ENCODE peak calls at places on chromosomes 3 and 15, in ten cellular contexts. One of them, this sample, is unnamed.

GRCh38 chr3:182117583-182117982 is 405.9 kb downstream of the SOX2 start:
- DNase-seq in mucosa of descending colon: no peak
- DNase-seq in left lung: no peak
- DNase-seq in neural progenitor cell: no peak
- DNase-seq in heart left ventricle: no peak
- DNase-seq in H7: no peak
- DNase-seq in astrocyte: peak; percentile 41
- DNase-seq in HepG2: no peak
- DNase-seq in MG63: no peak
- DNase-seq in HFF-Myc: no peak
- DNase-seq in this sample: no peak

GRCh38 chr3:143167956-143168355 is 48.4 kb downstream of the CHST2 start:
- DNase-seq in mucosa of descending colon: no peak
- DNase-seq in left lung: no peak
- DNase-seq in neural progenitor cell: no peak
- DNase-seq in heart left ventricle: no peak
- DNase-seq in H7: no peak
- DNase-seq in astrocyte: peak; percentile 39
- DNase-seq in HepG2: no peak
- DNase-seq in MG63: no peak
- DNase-seq in HFF-Myc: no peak
- DNase-seq in this sample: no peak

GRCh38 chr15:93036922-93037321 is 52.1 kb downstream of the RGMA start:
- DNase-seq in mucosa of descending colon: no peak
- DNase-seq in left lung: no peak
- DNase-seq in neural progenitor cell: no peak
- DNase-seq in heart left ventricle: no peak
- DNase-seq in H7: peak; percentile 43
- DNase-seq in astrocyte: no peak
- DNase-seq in HepG2: no peak
- DNase-seq in MG63: no peak
- DNase-seq in HFF-Myc: no peak
- DNase-seq in this sample: no peak

GRCh38 chr3:150775001-150775599 is 12.1 kb upstream of the SIAH2 start:
- DNase-seq in mucosa of descending colon: no peak
- DNase-seq in left lung: no peak
- DNase-seq in neural progenitor cell: no peak
- DNase-seq in heart left ventricle: no peak
- DNase-seq in H7: no peak
- DNase-seq in astrocyte: peak; percentile 70
- DNase-seq in HepG2: no peak
- DNase-seq in MG63: no peak
- DNase-seq in HFF-Myc: no peak
- DNase-seq in this sample: no peak

GRCh38 chr3:98964784-98965183 is 63.3 kb upstream of the DCBLD2 start:
- DNase-seq in mucosa of descending colon: no peak
- DNase-seq in left lung: no peak
- DNase-seq in neural progenitor cell: no peak
- DNase-seq in heart left ventricle: no peak
- DNase-seq in H7: no peak
- DNase-seq in astrocyte: no peak
- DNase-seq in HepG2: no peak
- DNase-seq in MG63: no peak
- DNase-seq in HFF-Myc: no peak
- DNase-seq in this sample: no peak

GRCh38 chr15:93288718-93289117 is 199.7 kb upstream of the RGMA start:
- DNase-seq in mucosa of descending colon: no peak
- DNase-seq in left lung: no peak
- DNase-seq in neural progenitor cell: no peak
- DNase-seq in heart left ventricle: no peak
- DNase-seq in H7: peak; percentile 35
- DNase-seq in astrocyte: no peak
- DNase-seq in HepG2: no peak
- DNase-seq in MG63: no peak
- DNase-seq in HFF-Myc: no peak
- DNase-seq in this sample: no peak

GRCh38 chr3:53566450-53567145 is 72.2 kb downstream of the CACNA1D start:
- DNase-seq in mucosa of descending colon: no peak
- DNase-seq in left lung: no peak
- DNase-seq in neural progenitor cell: peak; percentile 74
- DNase-seq in heart left ventricle: no peak
- DNase-seq in H7: peak; percentile 41
- DNase-seq in astrocyte: no peak
- DNase-seq in HepG2: no peak
- DNase-seq in MG63: no peak
- DNase-seq in HFF-Myc: no peak
- DNase-seq in this sample: no peak

GRCh38 chr15:59400103-59400813 is 27.6 kb upstream of the MYO1E start:
- DNase-seq in mucosa of descending colon: no peak
- DNase-seq in left lung: no peak
- DNase-seq in neural progenitor cell: peak; percentile 9
- DNase-seq in heart left ventricle: no peak
- DNase-seq in H7: no peak
- DNase-seq in astrocyte: no peak
- DNase-seq in HepG2: no peak
- DNase-seq in MG63: no peak
- DNase-seq in HFF-Myc: no peak
- DNase-seq in this sample: no peak

GRCh38 chr15:55389276-55389631 is 18.9 kb downstream of the CCPG1 start:
- DNase-seq in mucosa of descending colon: no peak
- DNase-seq in left lung: no peak
- DNase-seq in neural progenitor cell: no peak
- DNase-seq in heart left ventricle: no peak
- DNase-seq in H7: no peak
- DNase-seq in astrocyte: peak; percentile 36
- DNase-seq in HepG2: no peak
- DNase-seq in MG63: no peak
- DNase-seq in HFF-Myc: no peak
- DNase-seq in this sample: no peak

GRCh38 chr3:142646020-142646783 is 50.0 kb downstream of the PLS1 start:
- DNase-seq in mucosa of descending colon: no peak
- DNase-seq in left lung: no peak
- DNase-seq in neural progenitor cell: no peak
- DNase-seq in heart left ventricle: no peak
- DNase-seq in H7: no peak
- DNase-seq in astrocyte: no peak
- DNase-seq in HepG2: no peak
- DNase-seq in MG63: no peak
- DNase-seq in HFF-Myc: no peak
- DNase-seq in this sample: no peak

GRCh38 chr3:49007771-49008528 is 759 bp downstream of the WDR6 start:
- DNase-seq in mucosa of descending colon: peak; percentile 96
- DNase-seq in left lung: peak; percentile 94
- DNase-seq in neural progenitor cell: peak; percentile 96
- DNase-seq in heart left ventricle: peak; percentile 90
- DNase-seq in H7: peak; percentile 99
- DNase-seq in astrocyte: peak; percentile 57
- DNase-seq in HepG2: peak; percentile 39
- DNase-seq in MG63: peak; percentile 82
- DNase-seq in HFF-Myc: no peak
- DNase-seq in this sample: no peak

GRCh38 chr3:171396048-171396447 is 64.2 kb downstream of the TNIK start:
- DNase-seq in mucosa of descending colon: no peak
- DNase-seq in left lung: no peak
- DNase-seq in neural progenitor cell: no peak
- DNase-seq in heart left ventricle: no peak
- DNase-seq in H7: no peak
- DNase-seq in astrocyte: peak; percentile 57
- DNase-seq in HepG2: peak; percentile 3
- DNase-seq in MG63: no peak
- DNase-seq in HFF-Myc: no peak
- DNase-seq in this sample: no peak

GRCh38 chr3:106006001-106006400 is 137.2 kb upstream of the CBLB start:
- DNase-seq in mucosa of descending colon: no peak
- DNase-seq in left lung: no peak
- DNase-seq in neural progenitor cell: no peak
- DNase-seq in heart left ventricle: no peak
- DNase-seq in H7: no peak
- DNase-seq in astrocyte: peak; percentile 97
- DNase-seq in HepG2: no peak
- DNase-seq in MG63: peak; percentile 22
- DNase-seq in HFF-Myc: no peak
- DNase-seq in this sample: no peak

DNA sequence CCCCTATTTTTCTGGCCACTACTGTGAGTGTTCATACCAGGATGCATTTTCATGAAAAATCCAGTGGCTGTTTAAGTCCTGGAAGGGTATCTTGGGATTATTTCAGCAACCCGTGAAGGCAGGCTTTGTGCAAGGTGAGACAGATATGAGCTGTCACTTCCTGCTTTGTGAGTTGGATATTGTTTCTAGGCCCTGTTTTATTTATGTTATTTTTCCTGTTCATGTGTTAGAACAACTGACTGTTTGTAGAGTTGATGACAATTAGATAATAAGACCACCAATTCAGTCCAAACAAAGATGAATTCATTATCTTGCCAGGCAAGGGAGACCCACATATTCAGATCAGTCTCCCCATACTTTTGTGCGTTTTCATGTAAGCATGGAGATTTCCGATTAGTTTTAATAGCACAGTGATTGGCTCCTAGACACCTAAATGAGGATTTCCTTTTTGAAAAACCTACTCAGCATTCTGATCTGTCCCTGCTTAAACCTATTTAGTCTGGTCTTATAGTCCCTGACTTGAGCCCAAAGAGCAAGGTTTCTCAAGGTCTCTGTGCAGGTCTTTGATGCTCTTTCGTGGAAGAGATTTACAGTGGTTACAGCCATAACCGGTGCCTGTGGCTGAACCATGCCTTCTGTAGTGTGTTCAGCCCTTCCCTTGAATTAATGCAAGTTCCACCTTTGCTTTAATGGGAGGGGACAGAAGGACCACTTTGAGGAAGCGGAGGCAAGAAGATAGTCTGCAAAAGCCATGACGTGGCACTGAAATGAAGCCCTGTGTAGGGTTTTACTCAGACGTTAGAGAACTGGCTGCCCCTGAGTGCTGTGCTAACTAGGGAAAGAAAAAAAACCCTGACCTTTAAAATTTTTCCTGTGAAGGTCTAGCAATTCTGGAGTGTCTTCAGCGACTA is 42.8 kb downstream of the ZBTB38 start:
- DNase-seq in mucosa of descending colon: no peak
- DNase-seq in left lung: no peak
- DNase-seq in neural progenitor cell: no peak
- DNase-seq in heart left ventricle: no peak
- DNase-seq in H7: no peak
- DNase-seq in astrocyte: peak; percentile 47
- DNase-seq in HepG2: no peak
- DNase-seq in MG63: no peak
- DNase-seq in HFF-Myc: no peak
- DNase-seq in this sample: no peak
- H3K4me3 ChIP-seq in mucosa of descending colon: no peak overlapping the region
- H3K4me3 ChIP-seq in left lung: no peak overlapping the region
- H3K4me3 ChIP-seq in neural progenitor cell: no peak overlapping the region
- H3K4me3 ChIP-seq in heart left ventricle: peak overlapping the region; percentile 45
- H3K4me3 ChIP-seq in H7: no peak overlapping the region
- H3K4me3 ChIP-seq in astrocyte: no peak overlapping the region
- H3K4me3 ChIP-seq in HepG2: no peak overlapping the region
- H3K4me3 ChIP-seq in MG63: no peak overlapping the region
- H3K4me3 ChIP-seq in HFF-Myc: no peak overlapping the region
- H3K4me3 ChIP-seq in this sample: peak overlapping the region; percentile 15

GRCh38 chr3:107235923-107236315 is 141.3 kb upstream of the CCDC54 start:
- DNase-seq in mucosa of descending colon: no peak
- DNase-seq in left lung: no peak
- DNase-seq in neural progenitor cell: peak; percentile 81
- DNase-seq in heart left ventricle: peak; percentile 60
- DNase-seq in H7: peak; percentile 64
- DNase-seq in astrocyte: peak; percentile 66
- DNase-seq in HepG2: peak; percentile 66
- DNase-seq in MG63: peak; percentile 47
- DNase-seq in HFF-Myc: peak; percentile 67
- DNase-seq in this sample: peak; percentile 35

GRCh38 chr3:107239703-107240102 is 137.5 kb upstream of the CCDC54 start:
- DNase-seq in mucosa of descending colon: no peak
- DNase-seq in left lung: no peak
- DNase-seq in neural progenitor cell: no peak
- DNase-seq in heart left ventricle: no peak
- DNase-seq in H7: no peak
- DNase-seq in astrocyte: no peak
- DNase-seq in HepG2: no peak
- DNase-seq in MG63: no peak
- DNase-seq in HFF-Myc: no peak
- DNase-seq in this sample: no peak

GRCh38 chr3:107236661-107237375 is 140.4 kb upstream of the CCDC54 start:
- DNase-seq in mucosa of descending colon: no peak
- DNase-seq in left lung: no peak
- DNase-seq in neural progenitor cell: no peak
- DNase-seq in heart left ventricle: no peak
- DNase-seq in H7: peak; percentile 11
- DNase-seq in astrocyte: no peak
- DNase-seq in HepG2: no peak
- DNase-seq in MG63: no peak
- DNase-seq in HFF-Myc: no peak
- DNase-seq in this sample: no peak

GRCh38 chr3:107238787-107239186 is 138.5 kb upstream of the CCDC54 start:
- DNase-seq in mucosa of descending colon: no peak
- DNase-seq in left lung: no peak
- DNase-seq in neural progenitor cell: no peak
- DNase-seq in heart left ventricle: no peak
- DNase-seq in H7: no peak
- DNase-seq in astrocyte: no peak
- DNase-seq in HepG2: no peak
- DNase-seq in MG63: no peak
- DNase-seq in HFF-Myc: no peak
- DNase-seq in this sample: no peak

GRCh38 chr3:107235193-107235922 is 141.9 kb upstream of the CCDC54 start:
- DNase-seq in mucosa of descending colon: no peak
- DNase-seq in left lung: no peak
- DNase-seq in neural progenitor cell: peak; percentile 4
- DNase-seq in heart left ventricle: no peak
- DNase-seq in H7: peak; percentile 6
- DNase-seq in astrocyte: no peak
- DNase-seq in HepG2: peak; percentile 3
- DNase-seq in MG63: peak; percentile 16
- DNase-seq in HFF-Myc: no peak
- DNase-seq in this sample: no peak
- H3K4me3 ChIP-seq in mucosa of descending colon: no peak overlapping the region
- H3K4me3 ChIP-seq in left lung: peak overlapping the region; percentile 23
- H3K4me3 ChIP-seq in neural progenitor cell: no peak overlapping the region
- H3K4me3 ChIP-seq in heart left ventricle: peak overlapping the region; percentile 60
- H3K4me3 ChIP-seq in H7: no peak overlapping the region
- H3K4me3 ChIP-seq in astrocyte: peak overlapping the region; percentile 65
- H3K4me3 ChIP-seq in HepG2: peak overlapping the region; percentile 47
- H3K4me3 ChIP-seq in MG63: peak overlapping the region; percentile 49
- H3K4me3 ChIP-seq in HFF-Myc: peak overlapping the region; percentile 42
- H3K4me3 ChIP-seq in this sample: no peak overlapping the region

GRCh38 chr3:17151598-17152373 is 267.0 kb downstream of the PLCL2 start:
- DNase-seq in mucosa of descending colon: peak; percentile 65
- DNase-seq in left lung: peak; percentile 39
- DNase-seq in neural progenitor cell: no peak
- DNase-seq in heart left ventricle: no peak
- DNase-seq in H7: no peak
- DNase-seq in astrocyte: no peak
- DNase-seq in HepG2: no peak
- DNase-seq in MG63: no peak
- DNase-seq in HFF-Myc: no peak
- DNase-seq in this sample: peak; percentile 52
- H3K4me3 ChIP-seq in mucosa of descending colon: no peak overlapping the region
- H3K4me3 ChIP-seq in left lung: no peak overlapping the region
- H3K4me3 ChIP-seq in neural progenitor cell: no peak overlapping the region
- H3K4me3 ChIP-seq in heart left ventricle: no peak overlapping the region
- H3K4me3 ChIP-seq in H7: no peak overlapping the region
- H3K4me3 ChIP-seq in astrocyte: no peak overlapping the region
- H3K4me3 ChIP-seq in HepG2: no peak overlapping the region
- H3K4me3 ChIP-seq in MG63: no peak overlapping the region
- H3K4me3 ChIP-seq in HFF-Myc: no peak overlapping the region
- H3K4me3 ChIP-seq in this sample: no peak overlapping the region

GRCh38 chr3:15982667-15983145 is 184.9 kb upstream of the ANKRD28 start:
- DNase-seq in mucosa of descending colon: no peak
- DNase-seq in left lung: peak; percentile 42
- DNase-seq in neural progenitor cell: peak; percentile 66
- DNase-seq in heart left ventricle: peak; percentile 25
- DNase-seq in H7: no peak
- DNase-seq in astrocyte: peak; percentile 97
- DNase-seq in HepG2: no peak
- DNase-seq in MG63: peak; percentile 92
- DNase-seq in HFF-Myc: peak; percentile 88
- DNase-seq in this sample: no peak
- H3K4me3 ChIP-seq in mucosa of descending colon: no peak overlapping the region
- H3K4me3 ChIP-seq in left lung: no peak overlapping the region
- H3K4me3 ChIP-seq in neural progenitor cell: no peak overlapping the region
- H3K4me3 ChIP-seq in heart left ventricle: peak overlapping the region; percentile 29
- H3K4me3 ChIP-seq in H7: no peak overlapping the region
- H3K4me3 ChIP-seq in astrocyte: peak overlapping the region; percentile 24
- H3K4me3 ChIP-seq in HepG2: no peak overlapping the region
- H3K4me3 ChIP-seq in MG63: no peak overlapping the region
- H3K4me3 ChIP-seq in HFF-Myc: peak overlapping the region; percentile 29
- H3K4me3 ChIP-seq in this sample: no peak overlapping the region

This sample was measured in GM12864.